ENCODE peak calls at places on chromosomes 6 and 20, in four cellular contexts. H is tibial artery, S is uterus, L is H1. T is an unnamed sample.
A peak's percentile ranks its signal among the peaks of the same experiment; 100 is the strongest.

GRCh38 chr20:39607124-39607523 is 645.0 kb downstream of the DHX35 start:
- DNase-seq in H (no peak), S (no peak), L (no peak), T (no peak)

GRCh38 chr6:142842423-142843261 is 102.3 kb downstream of the HIVEP2 start:
- DNase-seq in H (no peak), S (no peak), L (no peak), T (no peak)

GRCh38 chr6:21333715-21334114 is 259.8 kb upstream of the SOX4 start:
- DNase-seq in H (no peak), S (no peak), L (no peak), T (no peak)

GRCh38 chr6:100464162-100464851 is 414 bp downstream of the SIM1 start:
- DNase-seq in H (no peak), S (no peak), L (no peak), T (no peak)

GRCh38 chr6:158474961-158475343 is 84.9 kb upstream of the TMEM181 start:
- DNase-seq in H (no peak), S (no peak), L (no peak), T (no peak)

GRCh38 chr20:8389381-8390368 is 257.6 kb downstream of the PLCB1 start:
- DNase-seq in H (no peak), S (no peak), L (no peak), T (peak; percentile 43)

GRCh38 chr6:139996253-139996834 is 621.9 kb upstream of the CITED2 start:
- DNase-seq in H (no peak), S (no peak), L (no peak), T (peak; percentile 34)

GRCh38 chr6:119612176-119612870 is 262.8 kb upstream of the MAN1A1 start:
- DNase-seq in H (no peak), S (no peak), L (no peak), T (no peak)

GRCh38 chr6:160137130-160137988 is 15.7 kb downstream of the SLC22A1 start:
- DNase-seq in H (peak; percentile 55), S (no peak), L (no peak), T (no peak)

GRCh38 chr6:117477988-117478852 is 4.3 kb upstream of the DCBLD1 start:
- DNase-seq in H (no peak), S (no peak), L (no peak), T (peak; percentile 20)

GRCh38 chr6:7431594-7432390 is 42.2 kb downstream of the RIOK1 start:
- DNase-seq in H (no peak), S (no peak), L (no peak), T (no peak)

GRCh38 chr20:44052166-44052565 is 134.8 kb downstream of the JPH2 start:
- DNase-seq in H (peak; percentile 33), S (no peak), L (no peak), T (no peak)

GRCh38 chr20:6651016-6651415 is 116.5 kb upstream of the BMP2 start:
- DNase-seq in H (peak; percentile 68), S (peak; percentile 69), L (no peak), T (no peak)

GRCh38 chr6:159935065-159935464 is 33.8 kb upstream of the IGF2R start:
- DNase-seq in H (no peak), S (no peak), L (no peak), T (no peak)

GRCh38 chr6:149717588-149718458 is at the start of gene LATS1:
- DNase-seq in H (peak; percentile 93), S (peak; percentile 85), L (no peak), T (peak; percentile 92)

GRCh38 chr6:70686548-70687133 is 19.0 kb downstream of the SMAP1 start:
- DNase-seq in H (no peak), S (no peak), L (no peak), T (no peak)

GRCh38 chr6:27669278-27669797 is 196.4 kb upstream of the ZNF184 start:
- DNase-seq in H (no peak), S (no peak), L (no peak), T (no peak)

GRCh38 chr6:28655164-28655563 is 129.5 kb downstream of the GPX5 start:
- DNase-seq in H (no peak), S (no peak), L (no peak), T (no peak)

GRCh38 chr6:150269857-150270223 is 99.0 kb upstream of the IYD start:
- DNase-seq in H (no peak), S (no peak), L (peak; percentile 36), T (no peak)

GRCh38 chr6:89199571-89199970 is 17.6 kb downstream of the GABRR1 start:
- DNase-seq in H (no peak), S (no peak), L (no peak), T (no peak)

GRCh38 chr6:145247677-145248419 is 487.5 kb downstream of the EPM2A start:
- DNase-seq in H (no peak), S (no peak), L (peak; percentile 7), T (no peak)

GRCh38 chr6:56250266-56250665 is 2.9 kb upstream of the COL21A1 start:
- DNase-seq in H (no peak), S (peak; percentile 29), L (no peak), T (no peak)

GRCh38 chr6:56246544-56246940 is 838 bp downstream of the COL21A1 start:
- DNase-seq in H (no peak), S (no peak), L (peak; percentile 7), T (no peak)

GRCh38 chr6:56245903-56246351 is 1.5 kb downstream of the COL21A1 start:
- DNase-seq in H (no peak), S (no peak), L (no peak), T (no peak)

GRCh38 chr6:56246941-56247653 is at the start of gene COL21A1:
- DNase-seq in H (peak; percentile 82), S (peak; percentile 70), L (peak; percentile 75), T (no peak)

GRCh38 chr6:56247654-56248122 is 308 bp upstream of the COL21A1 start:
- DNase-seq in H (no peak), S (no peak), L (no peak), T (no peak)
- H3K4me1 ChIP-seq in H (peaks cover 13% of the 10 kb centered on the region), S (no peaks in the 10 kb centered on the region), L (no peaks in the 10 kb centered on the region), T (no peaks in the 10 kb centered on the region)

GRCh38 chr6:13359287-13359686 is 30.9 kb upstream of the TBC1D7 start:
- DNase-seq in H (no peak), S (peak; percentile 24), L (no peak), T (no peak)
- H3K4me3 ChIP-seq in H (no peak overlapping the region), S (no peak overlapping the region), L (no peak overlapping the region), T (no peak overlapping the region)

GRCh38 chr6:15330174-15330934 is 84.5 kb downstream of the JARID2 start:
- DNase-seq in H (no peak), S (no peak), L (no peak), T (no peak)
- TF ChIP-seq CTCF in H (no peak), S (no peak), L (no peak), T (no peak)

DNA sequence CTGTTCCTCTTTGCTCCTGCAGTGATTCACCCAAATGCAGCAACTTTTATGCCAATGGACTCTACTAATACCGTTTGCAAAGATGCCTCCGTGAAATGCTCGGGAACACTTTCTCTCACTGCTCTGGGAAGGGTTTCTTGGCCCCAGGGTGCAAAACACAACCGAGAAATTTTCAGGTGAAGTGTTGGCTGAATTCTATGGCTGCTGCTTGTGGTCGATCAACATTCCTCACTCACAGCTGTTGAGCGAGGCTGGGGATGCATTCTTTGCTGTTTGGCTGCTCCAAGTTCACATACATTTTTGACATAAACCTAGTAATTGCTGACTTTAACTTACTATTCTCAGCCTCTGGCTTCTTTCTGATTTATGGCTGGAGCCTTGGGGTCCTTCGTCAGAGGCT is 342.0 kb upstream of the CHD6 start:
- DNase-seq in H (no peak), S (no peak), L (no peak), T (no peak)
- H3K4me1 ChIP-seq in H (no peaks in the 10 kb centered on the region), S (no peaks in the 10 kb centered on the region), L (no peaks in the 10 kb centered on the region), T (peaks cover 15% of the 10 kb centered on the region)

DNA sequence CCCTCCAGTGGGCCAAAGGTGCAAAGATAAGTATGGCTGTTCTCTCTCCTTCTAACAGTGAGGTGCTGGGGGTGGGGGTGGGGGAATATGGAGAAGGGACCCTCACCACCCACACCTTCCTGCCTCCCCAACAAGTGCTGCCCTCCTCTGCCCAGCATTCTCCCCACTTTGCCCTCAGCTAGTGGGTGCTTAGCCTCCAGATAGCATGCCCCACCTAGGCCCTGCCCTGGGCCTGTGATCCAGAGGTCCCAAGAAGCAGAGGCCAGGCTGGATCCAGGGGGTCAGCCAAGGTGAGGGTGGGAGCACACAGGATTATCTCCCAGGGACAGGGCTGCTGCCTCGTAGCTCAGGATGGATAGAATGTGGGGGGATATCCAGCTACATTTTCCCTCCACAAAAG is 1.2 kb downstream of the ADISSP start:
- DNase-seq in H (no peak), S (no peak), L (no peak), T (no peak)
- H3K4me3 ChIP-seq in H (peak overlapping the region; percentile 81), S (peak overlapping the region; percentile 59), L (peak overlapping the region; percentile 74), T (peak overlapping the region; percentile 91)

DNA sequence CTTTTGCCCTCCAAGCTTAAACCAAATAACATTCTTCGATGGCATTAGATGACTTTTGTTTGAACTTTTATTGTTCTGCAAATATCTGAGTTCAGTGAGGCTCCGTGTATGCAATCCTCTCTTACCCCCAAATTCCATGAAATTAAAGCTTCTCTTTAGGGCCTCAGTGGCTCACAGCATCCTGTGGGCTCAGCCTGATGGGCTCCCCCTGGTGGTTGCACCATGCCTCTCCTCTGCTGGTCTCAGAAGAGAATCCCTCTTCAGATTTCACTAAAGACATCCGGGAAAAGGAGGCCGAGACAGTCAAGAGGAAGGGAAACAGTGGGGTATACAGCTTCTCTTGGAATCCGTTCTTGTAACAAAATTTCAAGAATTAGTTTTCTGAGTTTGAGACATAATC is 331.6 kb upstream of the NT5E start:
- DNase-seq in H (no peak), S (no peak), L (no peak), T (no peak)
- TF ChIP-seq CTCF in H (no peak), S (no peak), L (peak; percentile 61), T (peak; percentile 33)

DNA sequence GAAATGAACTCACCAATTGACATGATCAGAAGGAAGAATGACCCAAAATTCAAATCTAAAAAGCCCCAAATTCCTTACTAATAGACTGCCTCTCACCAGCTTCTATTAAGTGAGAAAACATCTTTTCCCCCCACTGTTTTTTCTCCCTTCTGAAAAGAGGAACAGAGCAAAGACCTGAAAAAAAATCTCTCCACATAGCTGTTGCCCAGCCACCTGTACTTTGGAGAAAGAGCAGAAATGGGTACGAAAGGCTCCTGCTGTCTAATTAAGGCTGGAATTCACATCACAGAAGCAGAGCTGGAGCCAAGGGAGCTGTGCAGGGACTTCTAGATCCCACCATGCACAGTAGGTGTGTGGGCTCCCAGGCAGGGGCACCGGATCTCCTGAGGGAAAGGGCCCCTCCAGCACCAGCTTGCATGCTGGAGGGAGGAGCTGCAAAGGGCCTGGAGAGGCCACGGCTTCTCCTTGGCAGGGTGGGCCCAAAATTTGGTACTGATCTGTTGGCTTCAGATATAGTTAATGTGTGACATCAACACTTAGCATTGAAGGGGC is 73.2 kb upstream of the DUSP22 start:
- DNase-seq in H (no peak), S (no peak), L (no peak), T (no peak)
- H3K4me1 ChIP-seq in H (no peaks in the 10 kb centered on the region), S (no peaks in the 10 kb centered on the region), L (peaks cover 2% of the 10 kb centered on the region), T (no peaks in the 10 kb centered on the region)

GRCh38 chr20:62644044-62644795 is 1.9 kb downstream of the SLCO4A1 start:
- DNase-seq in H (no peak), S (no peak), L (no peak), T (no peak)
- H3K4me3 ChIP-seq in H (peak overlapping the region; percentile 50), S (no peak overlapping the region), L (no peak overlapping the region), T (peak overlapping the region; percentile 83)

GRCh38 chr6:79646006-79646405 is 14.9 kb downstream of the SH3BGRL2 start:
- DNase-seq in H (no peak), S (no peak), L (no peak), T (no peak)
- TF ChIP-seq CTCF in H (no peak), S (no peak), L (peak; percentile 62), T (peak; percentile 47)

T was measured in BE2C.